ENCODE peak calls at places on chromosomes 4 and X, in nine cellular contexts. R, C, Q, O, L, Z, Y, J and V are unnamed samples.

GRCh38 chrX:107678957-107679740 is 50.8 kb downstream of the PRPS1 start:
- DNase-seq in R (peak), C (peak), Q (peak), O (peak), L (no peak), Z (peak), Y (no peak), J (peak), V (no peak)

GRCh38 chrX:49041683-49042529 is 1.3 kb downstream of the TFE3 start:
- DNase-seq in R (no peak), C (peak), Q (no peak), O (no peak), L (no peak), Z (no peak), Y (no peak), J (peak), V (no peak)

GRCh38 chr4:55670695-55671094 is 34.6 kb upstream of the NMU start:
- DNase-seq in R (no peak), C (no peak), Q (no peak), O (no peak), L (no peak), Z (no peak), Y (no peak), J (no peak), V (no peak)

GRCh38 chrX:81120936-81121351 is 80.8 kb downstream of the HMGN5 start:
- DNase-seq in R (peak), C (peak), Q (no peak), O (peak), L (peak), Z (no peak), Y (peak), J (peak), V (peak)

GRCh38 chr4:86380176-86380724 is 20.4 kb upstream of the MAPK10 start:
- DNase-seq in R (no peak), C (no peak), Q (no peak), O (no peak), L (no peak), Z (no peak), Y (no peak), J (no peak), V (no peak)

GRCh38 chrX:37860731-37861130 is 13.4 kb upstream of the DYNLT3 start:
- DNase-seq in R (no peak), C (no peak), Q (no peak), O (no peak), L (no peak), Z (no peak), Y (no peak), J (peak), V (no peak)

GRCh38 chr4:15374697-15375096 is 53.1 kb upstream of the C1QTNF7 start:
- DNase-seq in R (no peak), C (peak), Q (no peak), O (no peak), L (no peak), Z (no peak), Y (no peak), J (no peak), V (no peak)

GRCh38 chr4:13983189-13983790 is 355.8 kb upstream of the BOD1L1 start:
- DNase-seq in R (no peak), C (no peak), Q (no peak), O (no peak), L (no peak), Z (no peak), Y (no peak), J (no peak), V (no peak)

GRCh38 chrX:41824551-41824950 is 98.8 kb downstream of the CASK start:
- DNase-seq in R (no peak), C (peak), Q (no peak), O (no peak), L (no peak), Z (no peak), Y (no peak), J (peak), V (no peak)

GRCh38 chrX:153637121-153638040 is 9.6 kb upstream of the DUSP9 start:
- DNase-seq in R (no peak), C (no peak), Q (no peak), O (no peak), L (no peak), Z (no peak), Y (no peak), J (no peak), V (no peak)

GRCh38 chrX:147891886-147892285 is 19.8 kb upstream of the FMR1 start:
- DNase-seq in R (no peak), C (peak), Q (no peak), O (no peak), L (no peak), Z (no peak), Y (no peak), J (no peak), V (no peak)

GRCh38 chrX:154027003-154027402 is 7.3 kb upstream of the IRAK1 start:
- DNase-seq in R (no peak), C (no peak), Q (no peak), O (no peak), L (no peak), Z (no peak), Y (no peak), J (no peak), V (no peak)

GRCh38 chr4:131052646-131053045 is 1956.7 kb downstream of the C4orf33 start:
- DNase-seq in R (no peak), C (peak), Q (no peak), O (no peak), L (no peak), Z (no peak), Y (no peak), J (no peak), V (no peak)

GRCh38 chrX:41384041-41384705 is 50.2 kb downstream of the DDX3X start:
- DNase-seq in R (peak), C (peak), Q (no peak), O (peak), L (no peak), Z (peak), Y (no peak), J (peak), V (peak)

GRCh38 chr4:163391756-163392155 is 48.1 kb downstream of the NPY5R start:
- DNase-seq in R (no peak), C (no peak), Q (no peak), O (no peak), L (no peak), Z (no peak), Y (no peak), J (no peak), V (no peak)

GRCh38 chr4:8080754-8081065 is 77.9 kb downstream of the ABLIM2 start:
- DNase-seq in R (no peak), C (no peak), Q (no peak), O (no peak), L (no peak), Z (no peak), Y (no peak), J (no peak), V (no peak)